ENCODE peak calls at places on chromosomes 3 and 15, in six cellular contexts. One of them, this sample, is unnamed.
A peak's percentile ranks its signal among the peaks of the same experiment; 100 is the strongest.

GRCh38 chr15:34691024-34691423 is 63.8 kb downstream of the GJD2 start:
- DNase-seq in HFF-Myc: no peak
- DNase-seq in body of pancreas: no peak
- DNase-seq in CD8-positive, alpha-beta memory T cell: no peak
- DNase-seq in fibroblast of the aortic adventitia: peak; percentile 2
- DNase-seq in naive thymus-derived CD4-positive, alpha-beta T cell: no peak
- DNase-seq in this sample: no peak

GRCh38 chr15:33156021-33156420 is 38.5 kb downstream of the FMN1 start:
- DNase-seq in fibroblast of the aortic adventitia: no peak
- DNase-seq in HFF-Myc: no peak
- DNase-seq in CD8-positive, alpha-beta memory T cell: no peak
- DNase-seq in naive thymus-derived CD4-positive, alpha-beta T cell: no peak
- DNase-seq in body of pancreas: no peak
- DNase-seq in this sample: no peak

GRCh38 chr3:141379250-141379872 is 11.1 kb downstream of the ZBTB38 start:
- DNase-seq in CD8-positive, alpha-beta memory T cell: peak; percentile 68
- DNase-seq in fibroblast of the aortic adventitia: no peak
- DNase-seq in naive thymus-derived CD4-positive, alpha-beta T cell: no peak
- DNase-seq in HFF-Myc: no peak
- DNase-seq in body of pancreas: no peak
- DNase-seq in this sample: no peak

GRCh38 chr3:188106898-188107684 is 46.9 kb upstream of the LPP start:
- DNase-seq in naive thymus-derived CD4-positive, alpha-beta T cell: no peak
- DNase-seq in body of pancreas: no peak
- DNase-seq in CD8-positive, alpha-beta memory T cell: no peak
- DNase-seq in fibroblast of the aortic adventitia: no peak
- DNase-seq in HFF-Myc: no peak
- DNase-seq in this sample: no peak

GRCh38 chr3:73611176-73611575 is 13.6 kb downstream of the PDZRN3 start:
- DNase-seq in fibroblast of the aortic adventitia: peak; percentile 87
- DNase-seq in HFF-Myc: no peak
- DNase-seq in CD8-positive, alpha-beta memory T cell: no peak
- DNase-seq in naive thymus-derived CD4-positive, alpha-beta T cell: no peak
- DNase-seq in body of pancreas: no peak
- DNase-seq in this sample: peak; percentile 40

GRCh38 chr3:132660745-132661067 is 577 bp downstream of the UBA5 start:
- DNase-seq in HFF-Myc: no peak
- DNase-seq in naive thymus-derived CD4-positive, alpha-beta T cell: no peak
- DNase-seq in CD8-positive, alpha-beta memory T cell: no peak
- DNase-seq in body of pancreas: no peak
- DNase-seq in fibroblast of the aortic adventitia: no peak
- DNase-seq in this sample: peak; percentile 31

GRCh38 chr3:150970665-150971327 is 1.7 kb downstream of the CLRN1 start:
- DNase-seq in fibroblast of the aortic adventitia: peak; percentile 72
- DNase-seq in HFF-Myc: peak; percentile 31
- DNase-seq in body of pancreas: no peak
- DNase-seq in CD8-positive, alpha-beta memory T cell: no peak
- DNase-seq in naive thymus-derived CD4-positive, alpha-beta T cell: no peak
- DNase-seq in this sample: peak; percentile 33

GRCh38 chr15:48992545-48992944 is 28.8 kb upstream of the SHC4 start:
- DNase-seq in naive thymus-derived CD4-positive, alpha-beta T cell: no peak
- DNase-seq in CD8-positive, alpha-beta memory T cell: no peak
- DNase-seq in HFF-Myc: no peak
- DNase-seq in fibroblast of the aortic adventitia: no peak
- DNase-seq in body of pancreas: no peak
- DNase-seq in this sample: no peak

GRCh38 chr3:58659051-58659675 is 7.4 kb downstream of the FAM3D start:
- DNase-seq in HFF-Myc: no peak
- DNase-seq in fibroblast of the aortic adventitia: peak; percentile 59
- DNase-seq in naive thymus-derived CD4-positive, alpha-beta T cell: no peak
- DNase-seq in body of pancreas: peak; percentile 62
- DNase-seq in CD8-positive, alpha-beta memory T cell: no peak
- DNase-seq in this sample: peak; percentile 23

GRCh38 chr15:29106551-29107290 is 162.9 kb downstream of the NSMCE3 start:
- DNase-seq in body of pancreas: peak; percentile 2
- DNase-seq in HFF-Myc: no peak
- DNase-seq in CD8-positive, alpha-beta memory T cell: no peak
- DNase-seq in naive thymus-derived CD4-positive, alpha-beta T cell: no peak
- DNase-seq in fibroblast of the aortic adventitia: no peak
- DNase-seq in this sample: no peak

GRCh38 chr3:46481636-46482035 is 16.1 kb upstream of the RTP3 start:
- DNase-seq in fibroblast of the aortic adventitia: peak; percentile 68
- DNase-seq in CD8-positive, alpha-beta memory T cell: no peak
- DNase-seq in naive thymus-derived CD4-positive, alpha-beta T cell: no peak
- DNase-seq in body of pancreas: no peak
- DNase-seq in HFF-Myc: no peak
- DNase-seq in this sample: no peak

GRCh38 chr3:81752604-81753003 is 8.8 kb downstream of the GBE1 start:
- DNase-seq in naive thymus-derived CD4-positive, alpha-beta T cell: no peak
- DNase-seq in fibroblast of the aortic adventitia: no peak
- DNase-seq in HFF-Myc: no peak
- DNase-seq in CD8-positive, alpha-beta memory T cell: no peak
- DNase-seq in body of pancreas: no peak
- DNase-seq in this sample: no peak

GRCh38 chr3:95036526-95037021 is 973.7 kb downstream of the NSUN3 start:
- DNase-seq in body of pancreas: no peak
- DNase-seq in CD8-positive, alpha-beta memory T cell: no peak
- DNase-seq in naive thymus-derived CD4-positive, alpha-beta T cell: no peak
- DNase-seq in fibroblast of the aortic adventitia: no peak
- DNase-seq in HFF-Myc: no peak
- DNase-seq in this sample: no peak

GRCh38 chr15:78508272-78508671 is 895 bp downstream of the HYKK start:
- DNase-seq in fibroblast of the aortic adventitia: no peak
- DNase-seq in CD8-positive, alpha-beta memory T cell: no peak
- DNase-seq in body of pancreas: no peak
- DNase-seq in naive thymus-derived CD4-positive, alpha-beta T cell: no peak
- DNase-seq in HFF-Myc: no peak
- DNase-seq in this sample: no peak

GRCh38 chr15:95459288-95459687 is 871.2 kb upstream of the NR2F2 start:
- DNase-seq in naive thymus-derived CD4-positive, alpha-beta T cell: no peak
- DNase-seq in HFF-Myc: no peak
- DNase-seq in fibroblast of the aortic adventitia: peak; percentile 20
- DNase-seq in CD8-positive, alpha-beta memory T cell: no peak
- DNase-seq in body of pancreas: no peak
- DNase-seq in this sample: no peak

GRCh38 chr3:157438371-157438735 is 1.7 kb downstream of the PTX3 start:
- DNase-seq in HFF-Myc: no peak
- DNase-seq in naive thymus-derived CD4-positive, alpha-beta T cell: no peak
- DNase-seq in body of pancreas: peak; percentile 10
- DNase-seq in fibroblast of the aortic adventitia: peak; percentile 56
- DNase-seq in CD8-positive, alpha-beta memory T cell: no peak
- DNase-seq in this sample: no peak

GRCh38 chr3:12870942-12871341 is 29.6 kb upstream of the RPL32 start:
- DNase-seq in body of pancreas: peak; percentile 26
- DNase-seq in CD8-positive, alpha-beta memory T cell: peak; percentile 70
- DNase-seq in HFF-Myc: no peak
- DNase-seq in naive thymus-derived CD4-positive, alpha-beta T cell: no peak
- DNase-seq in fibroblast of the aortic adventitia: peak; percentile 80
- DNase-seq in this sample: peak; percentile 14

GRCh38 chr3:4841225-4841624 is 138.0 kb upstream of the BHLHE40 start:
- DNase-seq in naive thymus-derived CD4-positive, alpha-beta T cell: no peak
- DNase-seq in body of pancreas: no peak
- DNase-seq in fibroblast of the aortic adventitia: no peak
- DNase-seq in CD8-positive, alpha-beta memory T cell: no peak
- DNase-seq in HFF-Myc: no peak
- DNase-seq in this sample: no peak
- H3K4me3 ChIP-seq in naive thymus-derived CD4-positive, alpha-beta T cell: no peak overlapping the region
- H3K4me3 ChIP-seq in body of pancreas: no peak overlapping the region
- H3K4me3 ChIP-seq in fibroblast of the aortic adventitia: no peak overlapping the region
- H3K4me3 ChIP-seq in CD8-positive, alpha-beta memory T cell: no peak overlapping the region
- H3K4me3 ChIP-seq in HFF-Myc: no peak overlapping the region
- H3K4me3 ChIP-seq in this sample: no peak overlapping the region

GRCh38 chr3:128491071-128491899 is 1.7 kb downstream of the GATA2 start:
- DNase-seq in body of pancreas: peak; percentile 56
- DNase-seq in CD8-positive, alpha-beta memory T cell: peak; percentile 30
- DNase-seq in HFF-Myc: no peak
- DNase-seq in naive thymus-derived CD4-positive, alpha-beta T cell: no peak
- DNase-seq in fibroblast of the aortic adventitia: no peak
- DNase-seq in this sample: peak; percentile 62

GRCh38 chr3:128488995-128489859 is 3.8 kb downstream of the GATA2 start:
- DNase-seq in CD8-positive, alpha-beta memory T cell: peak; percentile 50
- DNase-seq in fibroblast of the aortic adventitia: peak; percentile 49
- DNase-seq in body of pancreas: peak; percentile 84
- DNase-seq in naive thymus-derived CD4-positive, alpha-beta T cell: no peak
- DNase-seq in HFF-Myc: no peak
- DNase-seq in this sample: peak; percentile 69

GRCh38 chr3:128491900-128492352 is 1.1 kb downstream of the GATA2 start:
- DNase-seq in fibroblast of the aortic adventitia: no peak
- DNase-seq in naive thymus-derived CD4-positive, alpha-beta T cell: no peak
- DNase-seq in HFF-Myc: no peak
- DNase-seq in CD8-positive, alpha-beta memory T cell: no peak
- DNase-seq in body of pancreas: no peak
- DNase-seq in this sample: peak; percentile 34

GRCh38 chr3:128489860-128490649 is 2.9 kb downstream of the GATA2 start:
- DNase-seq in HFF-Myc: no peak
- DNase-seq in CD8-positive, alpha-beta memory T cell: peak; percentile 41
- DNase-seq in fibroblast of the aortic adventitia: peak; percentile 49
- DNase-seq in body of pancreas: peak; percentile 69
- DNase-seq in naive thymus-derived CD4-positive, alpha-beta T cell: no peak
- DNase-seq in this sample: peak; percentile 54

GRCh38 chr3:128490650-128491070 is 2.3 kb downstream of the GATA2 start:
- DNase-seq in CD8-positive, alpha-beta memory T cell: no peak
- DNase-seq in naive thymus-derived CD4-positive, alpha-beta T cell: no peak
- DNase-seq in body of pancreas: no peak
- DNase-seq in fibroblast of the aortic adventitia: no peak
- DNase-seq in HFF-Myc: no peak
- DNase-seq in this sample: peak; percentile 37
- H3K4me3 ChIP-seq in CD8-positive, alpha-beta memory T cell: no peak overlapping the region
- H3K4me3 ChIP-seq in naive thymus-derived CD4-positive, alpha-beta T cell: no peak overlapping the region
- H3K4me3 ChIP-seq in body of pancreas: no peak overlapping the region
- H3K4me3 ChIP-seq in fibroblast of the aortic adventitia: peak overlapping the region; percentile 92
- H3K4me3 ChIP-seq in HFF-Myc: peak overlapping the region; percentile 94
- H3K4me3 ChIP-seq in this sample: peak overlapping the region; percentile 85

GRCh38 chr15:68822818-68823217 is 2.1 kb upstream of the ANP32A start:
- DNase-seq in HFF-Myc: no peak
- DNase-seq in fibroblast of the aortic adventitia: no peak
- DNase-seq in naive thymus-derived CD4-positive, alpha-beta T cell: no peak
- DNase-seq in body of pancreas: no peak
- DNase-seq in CD8-positive, alpha-beta memory T cell: no peak
- DNase-seq in this sample: no peak
- H3K4me3 ChIP-seq in HFF-Myc: no peak overlapping the region
- H3K4me3 ChIP-seq in fibroblast of the aortic adventitia: no peak overlapping the region
- H3K4me3 ChIP-seq in naive thymus-derived CD4-positive, alpha-beta T cell: no peak overlapping the region
- H3K4me3 ChIP-seq in body of pancreas: no peak overlapping the region
- H3K4me3 ChIP-seq in CD8-positive, alpha-beta memory T cell: no peak overlapping the region
- H3K4me3 ChIP-seq in this sample: no peak overlapping the region

GRCh38 chr3:186059192-186059591 is 49.7 kb downstream of the ETV5 start:
- DNase-seq in CD8-positive, alpha-beta memory T cell: no peak
- DNase-seq in body of pancreas: no peak
- DNase-seq in fibroblast of the aortic adventitia: no peak
- DNase-seq in HFF-Myc: no peak
- DNase-seq in naive thymus-derived CD4-positive, alpha-beta T cell: no peak
- DNase-seq in this sample: no peak
- H3K4me3 ChIP-seq in CD8-positive, alpha-beta memory T cell: no peak overlapping the region
- H3K4me3 ChIP-seq in body of pancreas: no peak overlapping the region
- H3K4me3 ChIP-seq in fibroblast of the aortic adventitia: no peak overlapping the region
- H3K4me3 ChIP-seq in HFF-Myc: no peak overlapping the region
- H3K4me3 ChIP-seq in naive thymus-derived CD4-positive, alpha-beta T cell: no peak overlapping the region
- H3K4me3 ChIP-seq in this sample: no peak overlapping the region

DNA sequence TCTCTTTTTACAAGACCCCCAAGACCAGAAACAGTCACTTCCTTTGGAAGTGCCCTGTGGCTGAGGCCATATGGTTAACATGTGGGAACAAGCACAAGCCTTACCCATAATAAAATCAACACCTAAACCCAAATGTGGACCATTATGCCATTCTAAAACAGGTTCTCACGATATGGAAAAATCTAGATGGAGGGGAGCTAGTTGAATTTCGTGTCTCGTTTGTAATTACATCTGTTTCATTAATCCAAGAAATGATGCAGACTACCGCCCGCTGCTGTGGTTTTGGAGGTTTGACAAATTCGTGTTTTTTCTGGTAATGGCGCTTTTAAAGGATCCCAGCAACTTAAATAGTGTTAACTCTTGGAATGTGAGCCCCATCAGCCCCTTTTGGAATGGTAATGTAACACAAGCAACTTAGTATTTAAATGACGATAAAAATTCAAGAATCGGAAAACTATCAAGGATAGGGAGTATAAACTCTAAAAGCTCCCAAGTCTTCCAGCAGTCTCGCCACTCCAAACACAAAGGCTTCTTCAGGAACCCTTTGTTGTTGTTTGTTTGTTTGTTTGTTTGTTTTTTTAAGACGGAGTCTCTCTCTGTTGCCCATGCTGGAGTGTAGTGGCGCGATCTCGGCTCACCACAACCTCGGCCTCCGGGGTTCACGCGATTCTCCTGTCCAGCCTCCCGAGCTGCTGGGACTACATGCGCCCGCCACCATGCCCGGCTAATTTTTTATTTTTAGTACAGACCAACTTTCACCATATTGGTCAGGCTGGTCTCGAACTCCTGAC is 1.1 kb downstream of the CNBP start:
- DNase-seq in fibroblast of the aortic adventitia: peak; percentile 42
- DNase-seq in body of pancreas: no peak
- DNase-seq in CD8-positive, alpha-beta memory T cell: peak; percentile 55
- DNase-seq in naive thymus-derived CD4-positive, alpha-beta T cell: peak; percentile 24
- DNase-seq in HFF-Myc: no peak
- DNase-seq in this sample: peak; percentile 78
- H3K4me3 ChIP-seq in fibroblast of the aortic adventitia: peak overlapping the region; percentile 96
- H3K4me3 ChIP-seq in body of pancreas: peak overlapping the region; percentile 93
- H3K4me3 ChIP-seq in CD8-positive, alpha-beta memory T cell: peak overlapping the region; percentile 83
- H3K4me3 ChIP-seq in naive thymus-derived CD4-positive, alpha-beta T cell: peak overlapping the region; percentile 74
- H3K4me3 ChIP-seq in HFF-Myc: peak overlapping the region; percentile 97
- H3K4me3 ChIP-seq in this sample: peak overlapping the region; percentile 99

GRCh38 chr3:50272911-50273688 is 4.2 kb downstream of the SEMA3B start:
- DNase-seq in CD8-positive, alpha-beta memory T cell: peak; percentile 87
- DNase-seq in body of pancreas: peak; percentile 90
- DNase-seq in naive thymus-derived CD4-positive, alpha-beta T cell: peak; percentile 65
- DNase-seq in fibroblast of the aortic adventitia: peak; percentile 65
- DNase-seq in HFF-Myc: peak; percentile 42
- DNase-seq in this sample: peak; percentile 67
- H3K4me3 ChIP-seq in CD8-positive, alpha-beta memory T cell: peak overlapping the region; percentile 51
- H3K4me3 ChIP-seq in body of pancreas: no peak overlapping the region
- H3K4me3 ChIP-seq in naive thymus-derived CD4-positive, alpha-beta T cell: peak overlapping the region; percentile 48
- H3K4me3 ChIP-seq in fibroblast of the aortic adventitia: peak overlapping the region; percentile 37
- H3K4me3 ChIP-seq in HFF-Myc: no peak overlapping the region
- H3K4me3 ChIP-seq in this sample: peak overlapping the region; percentile 36

DNA sequence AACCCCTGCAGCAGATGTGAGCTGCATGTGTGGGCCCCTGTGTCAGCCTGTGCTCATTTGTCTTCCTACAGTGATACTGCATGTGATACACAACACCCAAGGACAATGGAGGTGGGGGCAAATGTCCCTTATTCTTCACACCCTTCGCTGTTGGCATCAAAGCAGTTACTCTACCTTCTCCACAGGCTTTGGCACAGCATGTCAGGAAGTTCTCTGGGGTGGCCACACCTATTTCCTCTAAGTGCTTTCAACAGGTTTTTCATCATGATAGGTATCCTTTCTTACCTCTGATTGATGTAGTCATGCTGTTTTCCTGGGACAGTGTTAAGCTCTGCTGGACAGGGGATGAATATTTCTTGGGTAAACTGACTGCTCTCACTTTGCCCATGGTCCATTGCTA is 29.5 kb downstream of the ZNF662 start:
- DNase-seq in fibroblast of the aortic adventitia: no peak
- DNase-seq in naive thymus-derived CD4-positive, alpha-beta T cell: peak; percentile 32
- DNase-seq in CD8-positive, alpha-beta memory T cell: no peak
- DNase-seq in body of pancreas: no peak
- DNase-seq in HFF-Myc: no peak
- DNase-seq in this sample: no peak
- H3K4me3 ChIP-seq in fibroblast of the aortic adventitia: no peak overlapping the region
- H3K4me3 ChIP-seq in naive thymus-derived CD4-positive, alpha-beta T cell: no peak overlapping the region
- H3K4me3 ChIP-seq in CD8-positive, alpha-beta memory T cell: no peak overlapping the region
- H3K4me3 ChIP-seq in body of pancreas: no peak overlapping the region
- H3K4me3 ChIP-seq in HFF-Myc: no peak overlapping the region
- H3K4me3 ChIP-seq in this sample: no peak overlapping the region